ENCODE peak calls at places on chromosomes 11 and 22, in nine cellular contexts. W, B, Q, L, R, T, F, S and Y are unnamed samples.

GRCh38 chr11:9626778-9627394 is 37.0 kb upstream of the SWAP70 start:
- DNase-seq in W (no peak), B (no peak), Q (no peak), L (no peak), R (no peak), T (no peak), F (no peak), S (no peak), Y (no peak)

GRCh38 chr22:25909988-25910387 is 168.0 kb downstream of the MYO18B start:
- DNase-seq in W (no peak), B (no peak), Q (no peak), L (no peak), R (no peak), T (no peak), F (no peak), S (no peak), Y (no peak)

GRCh38 chr11:70883973-70884688 is 368.2 kb downstream of the SHANK2 start:
- DNase-seq in W (no peak), B (no peak), Q (no peak), L (no peak), R (no peak), T (peak; percentile 37), F (no peak), S (no peak), Y (no peak)

GRCh38 chr11:119093951-119094815 is 7.5 kb downstream of the DPAGT1 start:
- DNase-seq in W (peak; percentile 39), B (peak; percentile 28), Q (peak; percentile 18), L (peak; percentile 53), R (no peak), T (no peak), F (peak; percentile 40), S (no peak), Y (no peak)

GRCh38 chr11:73059915-73060314 is 82.2 kb downstream of the FCHSD2 start:
- DNase-seq in W (peak; percentile 5), B (no peak), Q (no peak), L (no peak), R (no peak), T (no peak), F (no peak), S (no peak), Y (no peak)

GRCh38 chr22:19810381-19811141 is 44.1 kb downstream of the GNB1L start:
- DNase-seq in W (no peak), B (peak; percentile 57), Q (no peak), L (no peak), R (no peak), T (no peak), F (no peak), S (no peak), Y (peak; percentile 39)

GRCh38 chr11:37552284-37552683 is 954.2 kb upstream of the RAG2 start:
- DNase-seq in W (no peak), B (no peak), Q (no peak), L (no peak), R (no peak), T (no peak), F (no peak), S (no peak), Y (no peak)

GRCh38 chr11:107898270-107898669 is 30.0 kb upstream of the RAB39A start:
- DNase-seq in W (peak; percentile 35), B (peak; percentile 25), Q (no peak), L (no peak), R (no peak), T (no peak), F (no peak), S (peak; percentile 8), Y (peak; percentile 67)

GRCh38 chr11:61777234-61778090 is 14.9 kb downstream of the TMEM258 start:
- DNase-seq in W (peak; percentile 22), B (no peak), Q (peak; percentile 58), L (peak; percentile 66), R (no peak), T (peak; percentile 64), F (peak; percentile 60), S (no peak), Y (no peak)

GRCh38 chr11:30917859-30918478 is 331.8 kb upstream of the MPPED2 start:
- DNase-seq in W (peak; percentile 26), B (peak; percentile 80), Q (peak; percentile 10), L (no peak), R (no peak), T (no peak), F (no peak), S (peak; percentile 6), Y (peak; percentile 5)

GRCh38 chr11:128848815-128849455 is 18.2 kb downstream of the KCNJ1 start:
- DNase-seq in W (no peak), B (peak; percentile 76), Q (no peak), L (peak; percentile 70), R (no peak), T (peak; percentile 51), F (peak; percentile 43), S (peak; percentile 29), Y (peak; percentile 10)

GRCh38 chr11:60502221-60502775 is 9.7 kb downstream of the MS4A12 start:
- DNase-seq in W (no peak), B (no peak), Q (no peak), L (no peak), R (no peak), T (no peak), F (no peak), S (no peak), Y (no peak)

GRCh38 chr11:61503135-61503770 is 5.3 kb upstream of the LRRC10B start:
- DNase-seq in W (no peak), B (peak; percentile 47), Q (no peak), L (no peak), R (no peak), T (no peak), F (no peak), S (no peak), Y (no peak)

GRCh38 chr22:37880668-37881440 is 25.2 kb upstream of the MICALL1 start:
- DNase-seq in W (peak; percentile 37), B (no peak), Q (no peak), L (no peak), R (no peak), T (no peak), F (no peak), S (no peak), Y (no peak)

GRCh38 chr11:121138259-121138658 is 37.2 kb downstream of the TECTA start:
- DNase-seq in W (no peak), B (no peak), Q (no peak), L (no peak), R (no peak), T (no peak), F (no peak), S (no peak), Y (no peak)

GRCh38 chr11:56700242-56700918 is 1.5 kb downstream of the OR9G1 start:
- DNase-seq in W (peak; percentile 87), B (peak; percentile 5), Q (no peak), L (no peak), R (no peak), T (no peak), F (no peak), S (no peak), Y (no peak)

GRCh38 chr11:10395196-10395897 is 59.7 kb upstream of the AMPD3 start:
- DNase-seq in W (no peak), B (no peak), Q (no peak), L (no peak), R (no peak), T (no peak), F (no peak), S (no peak), Y (no peak)

GRCh38 chr11:72639475-72640375 is 34.5 kb downstream of the PDE2A start:
- DNase-seq in W (no peak), B (no peak), Q (no peak), L (no peak), R (no peak), T (peak; percentile 46), F (no peak), S (no peak), Y (no peak)

GRCh38 chr11:95066721-95067041 is at the start of gene SRSF8:
- DNase-seq in W (no peak), B (no peak), Q (peak; percentile 20), L (no peak), R (no peak), T (no peak), F (no peak), S (no peak), Y (no peak)

GRCh38 chr11:9530901-9531625 is 42.4 kb upstream of the WEE1 start:
- DNase-seq in W (no peak), B (no peak), Q (no peak), L (no peak), R (no peak), T (no peak), F (no peak), S (no peak), Y (no peak)

GRCh38 chr22:45995405-45996101 is 18.6 kb upstream of the WNT7B start:
- DNase-seq in W (no peak), B (no peak), Q (no peak), L (no peak), R (no peak), T (no peak), F (no peak), S (no peak), Y (no peak)

GRCh38 chr11:62295504-62295903 is 3.4 kb downstream of the SCGB1D4 start:
- DNase-seq in W (peak; percentile 17), B (peak; percentile 44), Q (no peak), L (no peak), R (no peak), T (no peak), F (no peak), S (no peak), Y (no peak)

GRCh38 chr11:72243567-72244316 is at the start of gene PHOX2A:
- DNase-seq in W (no peak), B (no peak), Q (no peak), L (no peak), R (no peak), T (no peak), F (no peak), S (no peak), Y (no peak)

GRCh38 chr11:74691755-74692154 is 39.5 kb downstream of the CHRDL2 start:
- DNase-seq in W (no peak), B (peak; percentile 69), Q (no peak), L (no peak), R (no peak), T (no peak), F (no peak), S (no peak), Y (no peak)